ENCODE peak calls at places on chromosome 17, in eight cellular contexts. U is sigmoid colon, Z is PC-3, E is RWPE1, K is SK-N-SH, A is thoracic aorta, X is B cell, V is kidney. O is an unnamed sample.

GRCh38 chr17:74972107-74972972 is at the start of gene HID1:
- DNase-seq in U (no peak), Z (peak), E (peak), K (peak), A (no peak), X (peak), V (peak), O (peak)

GRCh38 chr17:37092041-37092440 is 143.3 kb downstream of the AATF start:
- DNase-seq in U (no peak), Z (no peak), E (no peak), K (no peak), A (no peak), X (no peak), V (no peak), O (no peak)

GRCh38 chr17:7838291-7839075 is 4.5 kb downstream of the KDM6B start:
- DNase-seq in U (peak), Z (no peak), E (no peak), K (peak), A (no peak), X (peak), V (peak), O (peak)

GRCh38 chr17:39096435-39097158 is 54.8 kb downstream of the PLXDC1 start:
- DNase-seq in U (no peak), Z (no peak), E (no peak), K (no peak), A (no peak), X (no peak), V (no peak), O (peak)

GRCh38 chr17:21282231-21282630 is 2.3 kb upstream of the MAP2K3 start:
- DNase-seq in U (peak), Z (peak), E (peak), K (no peak), A (peak), X (no peak), V (no peak), O (no peak)

GRCh38 chr17:11618861-11619566 is 20.7 kb downstream of the DNAH9 start:
- DNase-seq in U (no peak), Z (peak), E (peak), K (no peak), A (no peak), X (no peak), V (no peak), O (no peak)

GRCh38 chr17:16491131-16491702 is 776 bp downstream of the LRRC75A start:
- DNase-seq in U (no peak), Z (peak), E (no peak), K (peak), A (no peak), X (no peak), V (no peak), O (peak)

GRCh38 chr17:35447494-35447893 is 1.1 kb downstream of the SLFN13 start:
- DNase-seq in U (no peak), Z (no peak), E (no peak), K (no peak), A (no peak), X (no peak), V (no peak), O (no peak)

GRCh38 chr17:77666480-77666879 is 292.0 kb upstream of the TNRC6C start:
- DNase-seq in U (no peak), Z (no peak), E (no peak), K (no peak), A (no peak), X (no peak), V (no peak), O (no peak)

GRCh38 chr17:44502598-44503079 is 567 bp downstream of the GPATCH8 start:
- DNase-seq in U (no peak), Z (peak), E (peak), K (no peak), A (no peak), X (no peak), V (peak), O (no peak)

GRCh38 chr17:66523378-66524174 is 221.2 kb downstream of the PRKCA start:
- DNase-seq in U (no peak), Z (no peak), E (no peak), K (no peak), A (no peak), X (no peak), V (no peak), O (no peak)

GRCh38 chr17:61847659-61848058 is 15.7 kb downstream of the BRIP1 start:
- DNase-seq in U (no peak), Z (no peak), E (no peak), K (no peak), A (no peak), X (no peak), V (no peak), O (no peak)

GRCh38 chr17:12068946-12069345 is 48.3 kb downstream of the MAP2K4 start:
- DNase-seq in U (no peak), Z (no peak), E (no peak), K (no peak), A (no peak), X (no peak), V (no peak), O (no peak)

GRCh38 chr17:42852351-42852750 is 1.4 kb downstream of the AOC3 start:
- DNase-seq in U (peak), Z (no peak), E (no peak), K (no peak), A (no peak), X (peak), V (no peak), O (no peak)

GRCh38 chr17:51653902-51654301 is 393.6 kb downstream of the UTP18 start:
- DNase-seq in U (no peak), Z (peak), E (no peak), K (peak), A (no peak), X (no peak), V (no peak), O (no peak)

GRCh38 chr17:38861399-38861843 is 7.9 kb upstream of the RPL23 start:
- DNase-seq in U (no peak), Z (no peak), E (no peak), K (no peak), A (no peak), X (no peak), V (no peak), O (peak)

GRCh38 chr17:41308251-41308917 is 725 bp downstream of the KRTAP16-1 start:
- DNase-seq in U (no peak), Z (no peak), E (no peak), K (no peak), A (no peak), X (peak), V (peak), O (peak)

DNA sequence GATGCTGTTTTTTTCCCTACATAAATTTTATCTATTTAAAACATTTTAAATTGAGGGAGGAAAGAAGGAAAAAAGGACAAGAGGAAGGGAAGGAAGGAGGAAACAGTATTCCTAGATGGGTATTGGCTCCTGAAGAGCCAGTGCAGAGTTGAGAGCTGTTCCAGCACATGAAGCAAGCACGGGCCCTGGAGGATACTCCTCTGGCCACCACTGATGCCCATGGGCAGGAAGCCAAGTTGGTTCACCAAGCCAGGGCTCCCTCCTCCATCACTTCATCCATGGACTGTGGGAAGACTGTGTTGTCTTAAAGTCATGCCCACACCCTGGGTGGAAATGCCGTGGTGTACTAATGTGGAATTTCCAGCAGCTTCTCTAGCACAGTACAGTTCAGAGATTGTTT is 23.8 kb upstream of the NOS2 start:
- DNase-seq in U (no peak), Z (no peak), E (no peak), K (no peak), A (no peak), X (no peak), V (no peak), O (no peak)
- TF ChIP-seq CTCF in U (no peak), Z (no peak), E (no peak), K (no peak), A (no peak), X (no peak), V (no peak), O (no peak)

DNA sequence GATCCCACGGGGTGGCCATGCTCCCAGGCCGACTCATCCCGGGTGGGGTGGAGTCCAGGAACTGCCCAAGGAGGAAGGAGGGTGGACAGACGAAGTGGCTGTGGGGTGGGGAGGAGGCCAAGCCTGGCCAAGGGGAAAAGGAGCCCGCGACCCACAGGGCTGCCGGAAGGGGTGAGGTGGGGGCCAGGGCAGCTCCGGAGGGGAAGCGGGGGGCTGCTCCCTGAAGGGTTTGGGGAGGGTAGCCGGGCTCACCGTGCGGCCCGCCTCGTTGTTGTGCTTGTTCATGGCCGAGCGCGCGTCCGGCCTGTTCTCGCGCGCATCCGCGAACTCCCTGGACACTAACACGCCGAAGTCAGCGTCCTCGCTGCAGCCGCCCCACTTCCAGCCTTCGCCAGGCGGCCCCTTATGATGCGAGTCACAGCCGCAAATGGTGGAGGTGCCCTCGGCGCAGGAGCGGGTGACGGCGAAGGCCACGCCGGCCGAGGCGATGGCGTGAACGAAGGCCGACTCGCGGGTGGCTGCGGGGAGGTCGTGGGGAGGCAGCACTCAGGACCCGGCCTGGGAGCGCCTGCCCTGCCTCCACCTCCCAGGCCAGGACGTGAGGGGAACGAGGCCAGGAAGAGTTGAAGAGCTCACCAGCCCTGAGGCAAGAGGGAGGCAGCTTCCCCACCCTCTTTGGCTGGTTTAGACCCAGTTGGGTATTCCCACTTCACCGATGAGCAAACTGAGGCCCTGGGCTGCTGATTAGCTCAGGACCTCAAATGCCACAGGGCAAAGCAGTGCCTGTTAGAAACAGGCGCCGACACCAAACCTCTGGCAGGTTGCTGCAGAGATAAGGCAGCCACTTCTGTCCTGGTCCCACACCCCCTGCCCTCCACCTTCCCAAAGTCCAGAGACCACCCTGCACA is 48.7 kb downstream of the WNT3 start:
- DNase-seq in U (no peak), Z (peak), E (no peak), K (peak), A (no peak), X (peak), V (peak), O (peak)
- TF ChIP-seq CTCF in U (no peak), Z (no peak), E (no peak), K (no peak), A (no peak), X (no peak), V (no peak), O (no peak)

DNA sequence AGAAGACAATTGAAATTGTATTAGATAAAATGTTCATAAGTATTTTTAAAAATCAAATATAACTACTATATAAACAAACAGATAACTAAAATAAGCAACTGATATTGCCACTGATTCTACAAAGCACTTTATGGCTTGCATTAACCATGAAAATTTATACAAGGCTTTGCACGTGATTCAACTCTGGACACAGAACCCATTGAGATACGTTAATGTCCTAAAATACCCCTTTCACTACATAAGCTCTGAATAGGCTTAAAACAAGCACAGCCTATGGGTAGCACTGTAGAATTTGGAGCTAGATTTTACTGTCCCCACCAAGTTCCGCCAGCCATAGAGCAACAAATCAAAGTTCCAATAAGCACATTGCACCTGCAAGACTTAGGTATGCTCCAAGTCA is 4.5 kb downstream of the ZNF652 start:
- DNase-seq in U (no peak), Z (no peak), E (no peak), K (no peak), A (no peak), X (no peak), V (no peak), O (no peak)
- TF ChIP-seq CTCF in U (no peak), Z (no peak), E (no peak), K (no peak), A (no peak), X (no peak), V (no peak), O (no peak)

GRCh38 chr17:67836205-67836987 is 11.1 kb downstream of the BPTF start:
- DNase-seq in U (no peak), Z (peak), E (no peak), K (no peak), A (no peak), X (no peak), V (no peak), O (no peak)

GRCh38 chr17:67834634-67835033 is 9.3 kb downstream of the BPTF start:
- DNase-seq in U (no peak), Z (peak), E (no peak), K (no peak), A (no peak), X (no peak), V (no peak), O (no peak)

GRCh38 chr17:67833134-67833533 is 7.8 kb downstream of the BPTF start:
- DNase-seq in U (no peak), Z (peak), E (no peak), K (no peak), A (no peak), X (no peak), V (no peak), O (no peak)

GRCh38 chr17:67831268-67831667 is 6.0 kb downstream of the BPTF start:
- DNase-seq in U (no peak), Z (peak), E (no peak), K (no peak), A (no peak), X (no peak), V (no peak), O (no peak)

DNA sequence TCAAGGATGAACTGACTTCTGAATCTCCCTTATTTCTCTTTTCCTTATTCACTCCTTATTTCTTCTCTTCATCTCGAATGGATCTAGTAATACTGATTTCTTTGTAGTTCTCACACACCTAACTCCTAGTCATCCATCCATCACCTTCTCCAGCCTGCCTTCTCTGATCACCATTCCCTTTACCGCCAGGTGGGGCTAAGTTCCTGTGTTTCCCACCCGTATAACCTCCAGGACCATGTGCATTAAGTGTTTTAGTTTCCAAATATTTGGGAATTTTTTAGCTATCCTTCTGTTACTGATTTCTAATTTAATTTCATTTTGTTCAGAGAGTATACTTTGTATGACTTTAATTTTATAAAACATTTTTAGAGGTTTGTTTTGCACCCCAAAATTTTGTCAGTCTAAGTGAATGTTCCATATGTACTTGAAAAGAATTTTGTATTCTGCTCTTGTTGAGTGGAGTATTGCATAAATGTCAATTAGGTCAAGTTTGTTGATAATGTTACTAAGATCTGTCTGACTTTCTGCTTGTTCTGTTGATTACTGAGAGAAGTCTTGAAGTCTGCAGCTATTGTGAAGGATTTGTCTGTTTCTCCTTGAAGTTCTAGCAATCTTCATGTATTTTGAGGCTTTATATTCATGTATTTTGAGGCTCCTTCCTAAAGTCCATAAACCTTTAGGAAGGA is 8.8 kb downstream of the BPTF start:
- DNase-seq in U (no peak), Z (peak), E (no peak), K (no peak), A (no peak), X (no peak), V (no peak), O (no peak)
- TF ChIP-seq CTCF in U (no peak), Z (no peak), E (no peak), K (no peak), A (no peak), X (no peak), V (no peak), O (no peak)

GRCh38 chr17:82244413-82245140 is 15.7 kb downstream of the SLC16A3 start:
- DNase-seq in U (peak), Z (peak), E (no peak), K (peak), A (no peak), X (peak), V (peak), O (peak)
- TF ChIP-seq CTCF in U (peak), Z (peak), E (peak), K (peak), A (peak), X (peak), V (peak), O (peak)

DNA sequence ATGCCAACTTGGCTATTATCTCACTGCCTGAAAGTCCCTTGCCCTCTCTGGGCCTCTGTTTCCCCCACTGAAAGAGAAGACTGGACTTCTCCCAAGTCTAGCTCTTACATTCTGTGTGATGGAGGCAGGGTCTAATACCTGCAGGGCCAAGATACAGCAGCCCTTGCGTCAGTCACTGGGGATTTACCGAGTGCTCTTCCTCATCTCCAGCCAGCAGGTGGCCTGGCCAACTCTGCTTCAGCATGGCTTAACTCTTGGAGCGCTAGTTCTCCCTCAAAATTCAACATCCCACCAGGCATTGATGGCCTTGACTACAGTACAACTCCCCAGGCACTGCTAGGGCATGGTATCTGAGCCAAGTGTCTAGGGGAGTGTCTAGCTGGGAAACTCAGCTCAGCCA is 19.9 kb upstream of the MTMR4 start:
- DNase-seq in U (no peak), Z (no peak), E (no peak), K (no peak), A (no peak), X (no peak), V (no peak), O (no peak)
- TF ChIP-seq CTCF in U (no peak), Z (peak), E (no peak), K (no peak), A (no peak), X (no peak), V (no peak), O (no peak)

GRCh38 chr17:53516643-53517042 is 306.1 kb upstream of the KIF2B start:
- DNase-seq in U (no peak), Z (peak), E (no peak), K (no peak), A (no peak), X (no peak), V (no peak), O (no peak)
- TF ChIP-seq CTCF in U (no peak), Z (peak), E (no peak), K (peak), A (no peak), X (no peak), V (no peak), O (no peak)

O was measured in activated CD8-positive, alpha-beta T cell treated with anti-CD3 and anti-CD28 coated beads for 36 hours.